ENCODE peak calls at places on chromosomes 6 and 20, in ten cellular contexts. R is hippocampal formation; L is endodermal cell; V is SK-MEL-5; D is mesendoderm; S is left cardiac atrium; O is iPS-NIHi11; B is activated CD8-positive, alpha-beta memory T cell treated with anti-CD3 and anti-CD28 coated beads, Interleukin-2, amount 50 U/mL, for 4 hours; F is kidney tubule cell; Z is HEK293T. J is an unnamed sample.

GRCh38 chr20:1509237-1509636 is 18.0 kb upstream of the SIRPB2 start:
- DNase-seq in R (peak), L (peak), V (peak), D (peak), S (no peak), O (peak), B (peak), F (peak), Z (peak), J (no peak)

GRCh38 chr20:24495266-24495665 is 25.8 kb downstream of the SYNDIG1 start:
- DNase-seq in R (no peak), L (no peak), V (no peak), D (no peak), S (no peak), O (no peak), B (no peak), F (no peak), Z (no peak), J (no peak)

GRCh38 chr6:34566830-34567546 is 10.9 kb upstream of the SPDEF start:
- DNase-seq in R (no peak), L (peak), V (no peak), D (no peak), S (no peak), O (no peak), B (no peak), F (no peak), Z (no peak), J (no peak)

GRCh38 chr20:24768226-24768625 is 180.8 kb upstream of the CST7 start:
- DNase-seq in R (no peak), L (peak), V (no peak), D (peak), S (no peak), O (no peak), B (no peak), F (no peak), Z (no peak), J (no peak)

GRCh38 chr6:211856-212497 is 80.3 kb upstream of the DUSP22 start:
- DNase-seq in R (no peak), L (no peak), V (no peak), D (no peak), S (no peak), O (no peak), B (no peak), F (no peak), Z (no peak), J (no peak)

GRCh38 chr6:113047148-113047547 is 700.0 kb downstream of the RFPL4B start:
- DNase-seq in R (no peak), L (no peak), V (no peak), D (no peak), S (no peak), O (no peak), B (no peak), F (no peak), Z (no peak), J (no peak)

GRCh38 chr6:164616917-164617524 is 692.4 kb downstream of the C6orf118 start:
- DNase-seq in R (no peak), L (no peak), V (no peak), D (no peak), S (no peak), O (no peak), B (no peak), F (no peak), Z (no peak), J (no peak)

GRCh38 chr6:136284909-136285308 is 4.7 kb downstream of the BCLAF1 start:
- DNase-seq in R (no peak), L (no peak), V (no peak), D (peak), S (no peak), O (no peak), B (no peak), F (peak), Z (no peak), J (no peak)

GRCh38 chr20:51574248-51575033 is 31.9 kb upstream of the NFATC2 start:
- DNase-seq in R (no peak), L (no peak), V (no peak), D (no peak), S (no peak), O (no peak), B (no peak), F (no peak), Z (no peak), J (no peak)

GRCh38 chr20:35333606-35334005 is 41.4 kb upstream of the FAM83C start:
- DNase-seq in R (no peak), L (no peak), V (peak), D (no peak), S (no peak), O (no peak), B (no peak), F (no peak), Z (no peak), J (no peak)

GRCh38 chr20:49909499-49910339 is 5.6 kb downstream of the SPATA2 start:
- DNase-seq in R (peak), L (peak), V (peak), D (peak), S (no peak), O (no peak), B (no peak), F (no peak), Z (peak), J (no peak)

GRCh38 chr6:25756382-25757354 is 2.1 kb downstream of the SLC17A4 start:
- DNase-seq in R (no peak), L (no peak), V (no peak), D (no peak), S (no peak), O (no peak), B (no peak), F (no peak), Z (no peak), J (no peak)

GRCh38 chr6:113936093-113936934 is 34.6 kb downstream of the HDAC2 start:
- DNase-seq in R (peak), L (no peak), V (peak), D (peak), S (no peak), O (peak), B (no peak), F (peak), Z (peak), J (peak)

GRCh38 chr20:63320041-63320511 is 27.1 kb downstream of the COL20A1 start:
- DNase-seq in R (no peak), L (no peak), V (no peak), D (no peak), S (peak), O (no peak), B (peak), F (no peak), Z (no peak), J (no peak)

GRCh38 chr6:55621244-55621643 is 42.3 kb upstream of the HMGCLL1 start:
- DNase-seq in R (no peak), L (no peak), V (no peak), D (no peak), S (no peak), O (no peak), B (no peak), F (no peak), Z (no peak), J (no peak)

GRCh38 chr20:11901127-11901526 is 16.6 kb upstream of the BTBD3 start:
- DNase-seq in R (no peak), L (no peak), V (no peak), D (no peak), S (no peak), O (no peak), B (no peak), F (peak), Z (no peak), J (no peak)

GRCh38 chr20:39778847-39779641 is 816.9 kb downstream of the DHX35 start:
- DNase-seq in R (no peak), L (peak), V (no peak), D (peak), S (no peak), O (no peak), B (no peak), F (no peak), Z (no peak), J (no peak)

GRCh38 chr6:150238294-150238693 is 95.5 kb downstream of the PPP1R14C start:
- DNase-seq in R (no peak), L (no peak), V (peak), D (no peak), S (peak), O (no peak), B (no peak), F (peak), Z (no peak), J (no peak)

GRCh38 chr6:68635706-68636513 is 828 bp downstream of the ADGRB3 start:
- DNase-seq in R (peak), L (peak), V (peak), D (no peak), S (peak), O (peak), B (no peak), F (no peak), Z (peak), J (no peak)

GRCh38 chr6:107460074-107460631 is 789 bp upstream of the PDSS2 start:
- DNase-seq in R (peak), L (no peak), V (peak), D (no peak), S (no peak), O (no peak), B (no peak), F (no peak), Z (no peak), J (no peak)

GRCh38 chr6:143542915-143543314 is 31.4 kb upstream of the FUCA2 start:
- DNase-seq in R (no peak), L (no peak), V (no peak), D (no peak), S (no peak), O (no peak), B (no peak), F (no peak), Z (no peak), J (no peak)

GRCh38 chr20:20781029-20781428 is 68.6 kb upstream of the RALGAPA2 start:
- DNase-seq in R (no peak), L (no peak), V (no peak), D (no peak), S (no peak), O (no peak), B (no peak), F (no peak), Z (no peak), J (no peak)

GRCh38 chr6:26249709-26249958 is 115.4 kb upstream of the BTN3A2 start:
- DNase-seq in R (no peak), L (no peak), V (no peak), D (no peak), S (no peak), O (no peak), B (peak), F (no peak), Z (no peak), J (peak)

GRCh38 chr20:20859510-20859909 is 147.1 kb upstream of the RALGAPA2 start:
- DNase-seq in R (no peak), L (no peak), V (no peak), D (no peak), S (no peak), O (no peak), B (no peak), F (no peak), Z (no peak), J (no peak)

GRCh38 chr6:149459761-149460160 is 25.1 kb downstream of the ZC3H12D start:
- DNase-seq in R (no peak), L (no peak), V (no peak), D (no peak), S (no peak), O (no peak), B (no peak), F (no peak), Z (no peak), J (no peak)

GRCh38 chr20:50958733-50959542 is at the start of gene MOCS3:
- DNase-seq in R (no peak), L (peak), V (peak), D (peak), S (peak), O (peak), B (peak), F (peak), Z (peak), J (no peak)

GRCh38 chr6:151413372-151414145 is 22.2 kb upstream of the ZBTB2 start:
- DNase-seq in R (no peak), L (no peak), V (no peak), D (no peak), S (no peak), O (no peak), B (peak), F (no peak), Z (no peak), J (no peak)